ENCODE peak calls at places on chromosomes 6 and 20, in four cellular contexts. T is AG08396, C is GM13976, Y is astrocyte. G is an unnamed sample.

GRCh38 chr20:13800728-13801134 is 15.9 kb downstream of the NDUFAF5 start:
- DNase-seq in C (no peak), T (peak; percentile 77), Y (peak; percentile 93), G (peak; percentile 88)

GRCh38 chr6:107819976-107820551 is 4.0 kb downstream of the SCML4 start:
- DNase-seq in Y (no peak), C (no peak), T (no peak), G (peak; percentile 53)

GRCh38 chr6:35242906-35243305 is 16.6 kb upstream of the ZNF76 start:
- DNase-seq in Y (no peak), C (no peak), T (no peak), G (no peak)

GRCh38 chr20:57779401-57780003 is 69.7 kb upstream of the PMEPA1 start:
- DNase-seq in T (no peak), C (no peak), Y (no peak), G (no peak)

GRCh38 chr6:125728739-125729138 is 20.7 kb upstream of the HEY2 start:
- DNase-seq in C (no peak), Y (no peak), T (no peak), G (no peak)

GRCh38 chr6:123804771-123805540 is 1.3 kb downstream of the NKAIN2 start:
- DNase-seq in T (no peak), C (no peak), Y (no peak), G (no peak)

GRCh38 chr6:44667668-44668390 is 280.3 kb downstream of the CDC5L start:
- DNase-seq in Y (no peak), T (no peak), C (no peak), G (peak; percentile 77)

GRCh38 chr6:118659513-118660217 is 8.3 kb upstream of the CEP85L start:
- DNase-seq in Y (no peak), T (no peak), C (no peak), G (no peak)

GRCh38 chr6:47836639-47837038 is 54.8 kb downstream of the OPN5 start:
- DNase-seq in C (peak; percentile 13), T (no peak), Y (no peak), G (peak; percentile 19)

GRCh38 chr20:46545077-46545826 is 5.2 kb downstream of the OCSTAMP start:
- DNase-seq in Y (no peak), C (no peak), T (no peak), G (no peak)

GRCh38 chr20:6626805-6627204 is 140.7 kb upstream of the BMP2 start:
- DNase-seq in C (no peak), Y (no peak), T (no peak), G (no peak)

GRCh38 chr6:117167520-117168271 is 97.7 kb upstream of the VGLL2 start:
- DNase-seq in C (no peak), T (no peak), Y (peak; percentile 35), G (peak; percentile 82)

GRCh38 chr20:17537959-17538358 is 6.8 kb upstream of the BFSP1 start:
- DNase-seq in Y (no peak), T (no peak), C (no peak), G (no peak)

G was measured in M059J.